ENCODE peak calls at places on chromosomes 16 and 17, in six cellular contexts. C is mesendoderm, Z is IMR-90, M is neuronal stem cell, G is H1, Y is mesenchymal stem cell. K is an unnamed sample.
A peak's percentile ranks its signal among the peaks of the same experiment; 100 is the strongest.

GRCh38 chr17:19579192-19579668 is 45.6 kb downstream of the SLC47A1 start:
- DNase-seq in G (peak; percentile 56), C (peak; percentile 31), Y (no peak), Z (no peak), M (no peak), K (peak; percentile 54)

GRCh38 chr17:78315355-78316114 is 44.3 kb downstream of the SOCS3 start:
- DNase-seq in Y (peak; percentile 96), G (no peak), Z (peak; percentile 92), M (no peak), C (peak; percentile 55), K (no peak)

GRCh38 chr17:76584427-76585047 is 1.1 kb downstream of the ST6GALNAC2 start:
- DNase-seq in Z (no peak), C (peak; percentile 84), G (no peak), Y (no peak), M (peak; percentile 24), K (no peak)

GRCh38 chr17:72092710-72093322 is 28.0 kb upstream of the SOX9 start:
- DNase-seq in Y (no peak), M (no peak), C (no peak), G (no peak), Z (no peak), K (no peak)

GRCh38 chr16:50781043-50781442 is 39.2 kb downstream of the CYLD start:
- DNase-seq in C (peak; percentile 93), Y (peak; percentile 5), G (no peak), Z (peak; percentile 8), M (no peak), K (peak; percentile 66)

GRCh38 chr17:56708670-56709410 is 115.3 kb downstream of the NOG start:
- DNase-seq in G (no peak), Y (no peak), Z (no peak), C (peak; percentile 91), M (no peak), K (no peak)

GRCh38 chr16:17356243-17356933 is 114.4 kb downstream of the XYLT1 start:
- DNase-seq in G (no peak), Z (no peak), C (no peak), M (no peak), Y (no peak), K (no peak)

GRCh38 chr17:61443475-61443882 is 8.7 kb upstream of the TBX4 start:
- DNase-seq in M (no peak), C (no peak), Y (no peak), Z (no peak), G (peak; percentile 47), K (peak; percentile 77)

GRCh38 chr17:44677136-44677535 is 12.4 kb downstream of the CCDC43 start:
- DNase-seq in Y (peak; percentile 12), G (no peak), Z (peak; percentile 47), M (no peak), C (no peak), K (no peak)

GRCh38 chr17:37430051-37430591 is 23.4 kb downstream of the TADA2A start:
- DNase-seq in Z (peak; percentile 75), Y (peak; percentile 46), G (no peak), C (peak; percentile 35), M (no peak), K (no peak)

GRCh38 chr16:3503513-3503912 is 2.7 kb downstream of the CLUAP1 start:
- DNase-seq in G (no peak), M (no peak), Z (no peak), Y (no peak), C (no peak), K (no peak)

GRCh38 chr16:25018972-25019617 is 3.9 kb upstream of the ARHGAP17 start:
- DNase-seq in Y (no peak), G (no peak), C (no peak), Z (no peak), M (no peak), K (no peak)

GRCh38 chr16:17273142-17273561 is 197.6 kb downstream of the XYLT1 start:
- DNase-seq in Z (peak; percentile 94), Y (no peak), M (no peak), G (no peak), C (peak; percentile 72), K (no peak)

GRCh38 chr17:43834106-43834505 is 1.2 kb upstream of the MPP3 start:
- DNase-seq in C (no peak), Z (peak; percentile 25), M (no peak), G (no peak), Y (no peak), K (no peak)

GRCh38 chr17:50533185-50533584 is 650 bp downstream of the EPN3 start:
- DNase-seq in Y (no peak), Z (no peak), G (peak; percentile 66), M (no peak), C (peak; percentile 52), K (no peak)

GRCh38 chr17:53061446-53061845 is 761.3 kb upstream of the KIF2B start:
- DNase-seq in Y (no peak), M (no peak), G (peak; percentile 58), Z (no peak), C (peak; percentile 38), K (peak; percentile 92)

GRCh38 chr17:55580596-55581133 is 69.4 kb upstream of the SMIM36 start:
- DNase-seq in Y (no peak), M (no peak), Z (no peak), C (no peak), G (no peak), K (no peak)

GRCh38 chr16:31411024-31411845 is 16.9 kb downstream of the COX6A2 start:
- DNase-seq in M (no peak), Y (no peak), Z (no peak), G (no peak), C (no peak), K (no peak)

GRCh38 chr16:67177743-67178699 is 5.7 kb downstream of the MATCAP1 start:
- DNase-seq in Y (peak; percentile 74), Z (peak; percentile 40), G (peak; percentile 86), M (no peak), C (peak; percentile 92), K (peak; percentile 97)

GRCh38 chr17:30212750-30213149 is 22.7 kb downstream of the SLC6A4 start:
- DNase-seq in M (no peak), G (no peak), C (no peak), Y (no peak), Z (no peak), K (no peak)

GRCh38 chr17:40463122-40463550 is 19.9 kb downstream of the IGFBP4 start:
- DNase-seq in Y (no peak), G (no peak), C (no peak), Z (no peak), M (no peak), K (no peak)

GRCh38 chr17:4072487-4073157 is 70.2 kb downstream of the ZZEF1 start:
- DNase-seq in G (no peak), M (no peak), Y (peak; percentile 84), C (no peak), Z (peak; percentile 89), K (no peak)

GRCh38 chr16:72927199-72928088 is 120.5 kb downstream of the ZFHX3 start:
- DNase-seq in M (no peak), G (no peak), Z (peak; percentile 97), Y (peak; percentile 97), C (no peak), K (no peak)

GRCh38 chr17:43330876-43331639 is 67.7 kb upstream of the ARL4D start:
- DNase-seq in C (no peak), G (no peak), Z (peak; percentile 39), Y (no peak), M (no peak), K (no peak)

GRCh38 chr16:71789136-71789535 is 19.5 kb downstream of the AP1G1 start:
- DNase-seq in C (no peak), G (no peak), Y (no peak), M (no peak), Z (no peak), K (no peak)

GRCh38 chr16:88754912-88755744 is 29.9 kb downstream of the PIEZO1 start:
- DNase-seq in Z (peak; percentile 63), Y (no peak), G (no peak), M (no peak), C (no peak), K (peak; percentile 81)
- H2BK15ac ChIP-seq in Z (no peak overlapping the region), Y (no peak overlapping the region), G (peak overlapping the region; percentile 92), M (peak overlapping the region; percentile 95), C (no peak overlapping the region), K (no peak overlapping the region)

GRCh38 chr16:66079671-66080070 is 286.8 kb upstream of the CDH5 start:
- DNase-seq in Y (no peak), M (no peak), Z (peak; percentile 63), G (no peak), C (no peak), K (no peak)
- H2BK15ac ChIP-seq in Y (no peak overlapping the region), M (no peak overlapping the region), Z (no peak overlapping the region), G (no peak overlapping the region), C (no peak overlapping the region), K (no peak overlapping the region)

DNA sequence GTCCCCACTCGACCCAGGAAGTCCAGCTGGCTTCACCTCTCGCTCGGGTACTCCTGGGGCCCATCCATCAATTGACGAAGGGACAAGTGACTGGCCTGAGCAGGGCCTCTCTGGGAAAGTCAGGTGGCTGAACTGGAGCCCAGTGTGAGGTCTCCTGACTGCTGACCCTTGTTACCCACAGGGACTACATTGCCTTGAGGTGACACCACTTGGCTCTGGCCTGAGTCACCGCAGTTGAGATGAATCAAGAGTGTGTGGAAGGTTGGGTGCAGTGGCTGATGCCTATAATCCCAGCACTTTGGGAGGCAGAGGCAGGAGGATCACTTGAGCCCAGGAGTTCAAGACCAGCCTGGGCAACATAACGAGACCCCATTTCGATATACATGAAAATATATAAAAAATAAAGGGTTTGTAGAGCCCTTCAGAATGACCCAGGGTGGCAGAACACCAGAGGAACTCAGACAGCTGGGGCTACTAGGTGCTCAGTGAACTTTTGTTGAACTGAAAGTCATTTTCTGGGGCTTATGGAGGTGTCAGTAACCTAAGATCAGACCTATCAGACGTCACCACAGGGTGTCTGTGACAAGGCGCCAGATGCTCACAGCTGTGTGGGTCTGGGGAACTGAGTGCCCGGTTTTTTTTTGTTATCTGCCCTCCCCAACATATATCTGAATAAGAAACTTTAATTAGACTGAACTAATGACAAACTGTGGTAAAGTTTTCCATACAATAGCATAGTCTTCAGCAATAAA is 14.8 kb upstream of the ZFP90 start:
- DNase-seq in Y (no peak), Z (no peak), C (peak; percentile 53), M (no peak), G (no peak), K (no peak)
- H2BK15ac ChIP-seq in Y (no peak overlapping the region), Z (no peak overlapping the region), C (no peak overlapping the region), M (no peak overlapping the region), G (no peak overlapping the region), K (no peak overlapping the region)

GRCh38 chr16:53626161-53626560 is 77.5 kb downstream of the RPGRIP1L start:
- DNase-seq in C (no peak), Y (no peak), M (no peak), Z (no peak), G (no peak), K (no peak)

GRCh38 chr16:53619247-53619646 is 84.4 kb downstream of the RPGRIP1L start:
- DNase-seq in Y (no peak), C (no peak), M (no peak), G (no peak), Z (no peak), K (no peak)

GRCh38 chr16:53625221-53625620 is 78.4 kb downstream of the RPGRIP1L start:
- DNase-seq in C (no peak), G (no peak), Z (no peak), M (no peak), Y (no peak), K (no peak)

GRCh38 chr16:53622315-53622714 is 81.3 kb downstream of the RPGRIP1L start:
- DNase-seq in Z (no peak), C (no peak), G (no peak), M (no peak), Y (no peak), K (no peak)

GRCh38 chr16:53620476-53620875 is 83.2 kb downstream of the RPGRIP1L start:
- DNase-seq in C (no peak), Y (no peak), M (no peak), G (no peak), Z (no peak), K (no peak)
- H2BK15ac ChIP-seq in C (no peak overlapping the region), Y (no peak overlapping the region), M (no peak overlapping the region), G (no peak overlapping the region), Z (no peak overlapping the region), K (no peak overlapping the region)

K was measured in H9.